ENCODE peak calls at places on chromosomes 16 and 17, in ten cellular contexts. U is pancreas, Q is osteoblast, J is cardiac muscle cell, S is MM.1S, G is GM12878, L is glutamatergic neuron, M is H1, F is B cell, K is foreskin fibroblast. P is an unnamed sample.

GRCh38 chr17:59355695-59356323 is 24.4 kb downstream of the YPEL2 start:
- DNase-seq in U (no peak), Q (no peak), J (no peak), S (no peak), G (no peak), L (no peak), M (no peak), F (no peak), K (no peak), P (no peak)

GRCh38 chr16:4477966-4478365 is 1.8 kb downstream of the HMOX2 start:
- DNase-seq in U (no peak), Q (peak; percentile 93), J (peak; percentile 57), S (no peak), G (no peak), L (no peak), M (no peak), F (no peak), K (peak; percentile 38), P (no peak)

GRCh38 chr17:82397449-82398335 is 20.5 kb upstream of the HEXD start:
- DNase-seq in U (no peak), Q (peak; percentile 84), J (no peak), S (no peak), G (no peak), L (peak; percentile 23), M (no peak), F (no peak), K (no peak), P (no peak)

GRCh38 chr16:66640724-66641314 is 36.3 kb downstream of the CMTM3 start:
- DNase-seq in U (no peak), Q (no peak), J (no peak), S (no peak), G (no peak), L (no peak), M (no peak), F (no peak), K (no peak), P (no peak)

GRCh38 chr17:31521632-31522283 is 130.3 kb downstream of the RAB11FIP4 start:
- DNase-seq in U (no peak), Q (peak; percentile 85), J (no peak), S (no peak), G (no peak), L (peak; percentile 4), M (no peak), F (no peak), K (no peak), P (no peak)

GRCh38 chr17:57600092-57600491 is 145.0 kb downstream of the CCDC182 start:
- DNase-seq in U (no peak), Q (peak; percentile 80), J (peak; percentile 61), S (peak; percentile 31), G (no peak), L (no peak), M (no peak), F (no peak), K (no peak), P (no peak)

GRCh38 chr16:2752850-2753522 is 548 bp downstream of the SRRM2 start:
- DNase-seq in U (peak; percentile 94), Q (peak; percentile 98), J (peak; percentile 87), S (peak; percentile 80), G (no peak), L (peak; percentile 84), M (no peak), F (no peak), K (peak; percentile 78), P (peak; percentile 87)

GRCh38 chr16:89847056-89847929 is 19.0 kb downstream of the SPIRE2 start:
- DNase-seq in U (no peak), Q (no peak), J (no peak), S (no peak), G (no peak), L (no peak), M (no peak), F (no peak), K (no peak), P (no peak)

GRCh38 chr17:40535924-40536717 is 29.2 kb downstream of the CCR7 start:
- DNase-seq in U (no peak), Q (no peak), J (peak; percentile 47), S (no peak), G (no peak), L (no peak), M (no peak), F (no peak), K (no peak), P (no peak)

GRCh38 chr17:55388842-55389241 is 32.8 kb downstream of the MMD start:
- DNase-seq in U (no peak), Q (peak; percentile 14), J (no peak), S (no peak), G (no peak), L (no peak), M (no peak), F (no peak), K (no peak), P (no peak)

GRCh38 chr16:20611975-20612471 is 35.9 kb upstream of the ACSM2B start:
- DNase-seq in U (peak; percentile 86), Q (no peak), J (peak; percentile 40), S (no peak), G (no peak), L (no peak), M (no peak), F (no peak), K (no peak), P (no peak)

GRCh38 chr16:19994771-19995170 is 78.9 kb downstream of the GPR139 start:
- DNase-seq in U (no peak), Q (no peak), J (no peak), S (no peak), G (no peak), L (no peak), M (no peak), F (no peak), K (no peak), P (no peak)

GRCh38 chr17:54899721-54900456 is 763 bp upstream of the TOM1L1 start:
- DNase-seq in U (no peak), Q (peak; percentile 65), J (no peak), S (no peak), G (no peak), L (peak; percentile 41), M (peak; percentile 29), F (no peak), K (no peak), P (no peak)

GRCh38 chr17:59561042-59561441 is 4.4 kb upstream of the DHX40 start:
- DNase-seq in U (no peak), Q (no peak), J (peak; percentile 41), S (peak; percentile 23), G (no peak), L (no peak), M (no peak), F (no peak), K (peak; percentile 10), P (peak; percentile 38)

DNA sequence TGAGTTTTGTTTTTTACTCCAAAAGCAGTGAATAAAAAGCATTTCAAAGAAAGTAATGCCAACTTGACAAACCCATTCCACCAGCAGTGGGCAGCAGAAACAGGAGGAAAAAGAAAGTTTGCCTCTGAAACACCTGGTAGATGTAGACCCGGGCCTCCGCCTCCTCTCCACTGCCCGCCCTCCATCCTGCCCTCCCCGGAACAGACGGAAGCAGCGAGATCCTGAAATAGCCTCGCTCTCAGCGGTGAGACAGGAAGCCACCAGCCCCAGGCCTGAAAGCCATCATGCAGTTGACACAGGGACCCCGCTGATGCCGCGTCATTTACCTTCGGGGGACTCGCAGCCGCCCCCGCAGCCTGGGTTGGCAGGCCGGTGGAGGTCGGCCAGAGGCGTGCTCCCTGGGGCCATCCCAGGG is 67.8 kb downstream of the C16orf78 start:
- DNase-seq in U (no peak), Q (no peak), J (peak; percentile 3), S (peak; percentile 94), G (peak; percentile 71), L (peak; percentile 30), M (no peak), F (peak; percentile 64), K (no peak), P (peak; percentile 82)
- TF ChIP-seq CTCF in U (no peak), Q (no peak), J (peak; percentile 21), S (peak; percentile 73), G (peak; percentile 57), L (no peak), M (peak; percentile 53), F (no peak), K (no peak), P (peak; percentile 39)

GRCh38 chr16:64459402-64459801 is 662.5 kb downstream of the CDH11 start:
- DNase-seq in U (no peak), Q (no peak), J (no peak), S (no peak), G (no peak), L (no peak), M (no peak), F (no peak), K (no peak), P (no peak)

GRCh38 chr16:64452446-64452845 is 669.4 kb downstream of the CDH11 start:
- DNase-seq in U (no peak), Q (no peak), J (no peak), S (no peak), G (no peak), L (no peak), M (no peak), F (no peak), K (no peak), P (no peak)

GRCh38 chr16:64459821-64460220 is 662.0 kb downstream of the CDH11 start:
- DNase-seq in U (no peak), Q (no peak), J (peak; percentile 79), S (no peak), G (no peak), L (no peak), M (no peak), F (no peak), K (no peak), P (no peak)

GRCh38 chr16:64453643-64454042 is 668.2 kb downstream of the CDH11 start:
- DNase-seq in U (no peak), Q (no peak), J (peak; percentile 20), S (peak; percentile 52), G (no peak), L (no peak), M (no peak), F (no peak), K (no peak), P (no peak)

GRCh38 chr16:64455275-64455674 is 666.6 kb downstream of the CDH11 start:
- DNase-seq in U (no peak), Q (no peak), J (peak; percentile 57), S (no peak), G (no peak), L (no peak), M (no peak), F (no peak), K (no peak), P (no peak)
- TF ChIP-seq CTCF in U (no peak), Q (peak; percentile 33), J (peak; percentile 42), S (no peak), G (no peak), L (no peak), M (no peak), F (no peak), K (peak; percentile 16), P (no peak)

DNA sequence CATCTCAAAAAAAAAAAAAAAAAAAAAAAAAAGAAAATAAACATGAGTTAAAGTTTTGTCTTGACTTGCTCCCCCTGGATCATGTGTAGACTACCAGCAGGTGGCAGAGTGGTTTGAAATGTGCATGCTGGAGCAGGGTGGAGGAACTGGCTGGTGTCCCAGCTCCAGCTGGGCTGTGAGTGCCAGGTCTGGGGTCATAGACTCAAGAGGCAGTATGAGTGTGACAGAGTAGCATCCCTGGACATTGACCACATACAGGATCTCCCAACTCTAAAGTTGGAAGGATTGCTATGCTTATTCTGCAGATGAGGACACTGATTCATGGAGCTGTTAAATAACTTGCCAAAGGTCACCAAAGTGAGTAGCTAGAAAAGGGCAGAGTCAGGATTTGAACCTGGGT is 198.0 kb upstream of the MPHOSPH6 start:
- DNase-seq in U (no peak), Q (no peak), J (peak; percentile 35), S (no peak), G (no peak), L (no peak), M (no peak), F (no peak), K (peak; percentile 1), P (no peak)
- TF ChIP-seq CTCF in U (no peak), Q (peak; percentile 22), J (peak; percentile 13), S (no peak), G (peak; percentile 17), L (peak; percentile 36), M (peak; percentile 42), F (no peak), K (peak; percentile 19), P (peak; percentile 17)

GRCh38 chr17:67629963-67630320 is 87.8 kb upstream of the NOL11 start:
- DNase-seq in U (no peak), Q (peak; percentile 91), J (peak; percentile 75), S (peak; percentile 20), G (no peak), L (no peak), M (no peak), F (no peak), K (peak; percentile 73), P (peak; percentile 43)
- TF ChIP-seq CTCF in U (no peak), Q (peak; percentile 68), J (peak; percentile 57), S (peak; percentile 35), G (peak; percentile 52), L (no peak), M (peak; percentile 42), F (no peak), K (peak; percentile 66), P (peak; percentile 28)